ENCODE peak calls at places on chromosomes 4 and X, in ten cellular contexts. C is endothelial cell of umbilical vein, Y is ovary, Z is H1, P is uterus, Q is breast epithelium, T is tibial nerve, J is adrenal gland, K is prostate gland, G is sigmoid colon. X is an unnamed sample.

GRCh38 chrX:141903400-141904155 is at the start of gene MAGEC1:
- DNase-seq in C (no peak), Y (no peak), Z (no peak), P (no peak), Q (no peak), T (no peak), J (no peak), K (no peak), G (no peak), X (no peak)

GRCh38 chrX:105882581-105883275 is 60.4 kb downstream of the NRK start:
- DNase-seq in C (peak; percentile 27), Y (no peak), Z (no peak), P (no peak), Q (no peak), T (no peak), J (no peak), K (no peak), G (no peak), X (peak; percentile 7)

GRCh38 chrX:3549442-3549875 is 164.0 kb downstream of the PRKX start:
- DNase-seq in C (no peak), Y (no peak), Z (no peak), P (no peak), Q (no peak), T (no peak), J (peak; percentile 20), K (no peak), G (no peak), X (peak; percentile 18)

GRCh38 chr4:142095886-142096605 is 459.7 kb downstream of the IL15 start:
- DNase-seq in C (peak; percentile 94), Y (no peak), Z (no peak), P (peak; percentile 76), Q (peak; percentile 34), T (no peak), J (peak; percentile 75), K (peak; percentile 73), G (peak; percentile 75), X (no peak)

GRCh38 chr4:168221298-168221697 is 97.3 kb downstream of the DDX60 start:
- DNase-seq in C (peak; percentile 91), Y (no peak), Z (no peak), P (no peak), Q (no peak), T (no peak), J (no peak), K (no peak), G (no peak), X (peak; percentile 28)

GRCh38 chr4:39025552-39026085 is 6.6 kb downstream of the TMEM156 start:
- DNase-seq in C (peak; percentile 67), Y (no peak), Z (no peak), P (no peak), Q (no peak), T (no peak), J (no peak), K (no peak), G (no peak), X (no peak)

GRCh38 chr4:186726440-186727148 is 2.9 kb upstream of the FAT1 start:
- DNase-seq in C (peak; percentile 51), Y (peak; percentile 84), Z (peak; percentile 93), P (peak; percentile 45), Q (peak; percentile 70), T (peak; percentile 52), J (peak; percentile 30), K (peak; percentile 76), G (peak; percentile 87), X (peak; percentile 77)

GRCh38 chr4:6771229-6771671 is 11.3 kb upstream of the KIAA0232 start:
- DNase-seq in C (no peak), Y (no peak), Z (no peak), P (no peak), Q (peak; percentile 84), T (no peak), J (no peak), K (no peak), G (peak; percentile 52), X (no peak)

GRCh38 chr4:152700151-152700550 is 20.4 kb upstream of the TMEM154 start:
- DNase-seq in C (no peak), Y (no peak), Z (peak; percentile 54), P (no peak), Q (no peak), T (no peak), J (no peak), K (no peak), G (no peak), X (no peak)

GRCh38 chr4:87973283-87974169 is 2.0 kb upstream of the SPP1 start:
- DNase-seq in C (peak; percentile 78), Y (peak; percentile 37), Z (peak; percentile 75), P (peak; percentile 48), Q (peak; percentile 45), T (no peak), J (peak; percentile 68), K (no peak), G (no peak), X (peak; percentile 62)

GRCh38 chr4:107862658-107863057 is 37.9 kb downstream of the SGMS2 start:
- DNase-seq in C (peak; percentile 85), Y (no peak), Z (no peak), P (no peak), Q (peak; percentile 25), T (no peak), J (no peak), K (no peak), G (no peak), X (peak; percentile 18)

GRCh38 chr4:185039508-185040273 is 21.4 kb downstream of the HELT start:
- DNase-seq in C (peak; percentile 68), Y (peak; percentile 38), Z (peak; percentile 70), P (peak; percentile 55), Q (no peak), T (no peak), J (peak; percentile 57), K (peak; percentile 54), G (peak; percentile 71), X (peak; percentile 71)

GRCh38 chr4:128513664-128514484 is 226.3 kb upstream of the PGRMC2 start:
- DNase-seq in C (no peak), Y (no peak), Z (no peak), P (no peak), Q (no peak), T (no peak), J (no peak), K (no peak), G (no peak), X (no peak)

GRCh38 chr4:1293531-1293941 is 3.8 kb downstream of the MAEA start:
- DNase-seq in C (no peak), Y (no peak), Z (no peak), P (no peak), Q (no peak), T (no peak), J (no peak), K (no peak), G (no peak), X (no peak)

GRCh38 chr4:117768610-117769009 is 265.7 kb upstream of the NDST3 start:
- DNase-seq in C (no peak), Y (no peak), Z (no peak), P (no peak), Q (no peak), T (no peak), J (no peak), K (no peak), G (no peak), X (no peak)

GRCh38 chrX:26845051-26845450 is 618.1 kb downstream of the PPP4R3C start:
- DNase-seq in C (peak; percentile 75), Y (no peak), Z (no peak), P (no peak), Q (no peak), T (no peak), J (peak; percentile 14), K (no peak), G (no peak), X (no peak)

GRCh38 chr4:2489081-2489805 is 20.3 kb downstream of the RNF4 start:
- DNase-seq in C (no peak), Y (no peak), Z (no peak), P (no peak), Q (no peak), T (no peak), J (no peak), K (no peak), G (no peak), X (no peak)
- TF ChIP-seq POLR2A in C (no peak), Y (no peak), Z (no peak), P (no peak), Q (no peak), T (no peak), J (no peak), K (no peak), G (no peak), X (no peak)

DNA sequence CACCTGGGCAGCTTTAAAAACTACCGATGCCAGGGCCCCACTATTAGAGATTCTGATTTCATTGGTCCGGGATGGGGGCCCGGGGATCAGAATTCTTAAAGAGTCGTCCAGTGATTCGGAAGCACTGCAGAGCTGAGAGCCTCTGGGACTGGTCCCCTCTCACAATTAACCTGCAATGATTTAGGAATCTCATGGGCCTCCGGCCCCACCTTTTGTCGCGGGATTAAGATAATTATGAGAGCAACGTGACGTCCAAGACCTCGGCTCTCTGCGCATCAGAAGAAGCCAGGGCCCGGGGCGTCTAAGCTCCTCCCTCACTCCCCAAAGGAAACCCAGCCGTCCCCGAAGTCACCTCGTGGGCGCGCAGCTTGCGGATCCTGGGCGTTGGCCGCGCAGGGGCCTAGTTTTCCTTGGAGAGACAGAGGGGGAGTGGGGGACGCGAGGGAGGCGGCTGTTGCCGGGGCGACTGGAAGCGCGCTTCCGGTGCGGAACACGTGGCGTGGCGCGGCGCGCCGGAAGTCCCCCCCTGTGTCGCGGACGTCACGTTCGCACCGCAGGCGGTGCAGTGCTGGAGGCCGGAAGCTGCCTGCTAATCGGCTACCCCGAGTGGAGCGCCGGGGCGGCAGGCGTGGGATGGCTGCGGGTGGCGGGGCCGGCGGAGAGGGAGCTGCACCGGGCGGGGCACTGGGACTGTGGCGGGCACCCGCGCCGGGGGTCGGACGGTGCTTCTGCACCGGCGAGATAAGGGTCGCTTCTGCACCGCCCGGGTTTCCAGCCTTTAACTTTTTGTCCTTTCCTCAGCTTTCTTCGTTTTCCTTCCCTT is at the start of gene GEMIN8:
- DNase-seq in C (peak; percentile 73), Y (peak; percentile 93), Z (peak; percentile 85), P (peak; percentile 83), Q (peak; percentile 83), T (peak; percentile 54), J (peak; percentile 89), K (peak; percentile 74), G (peak; percentile 94), X (peak; percentile 92)
- H3K4me1 ChIP-seq in C (peaks cover 24% of the 10 kb centered on the region), Y (peaks cover 1% of the 10 kb centered on the region), Z (peaks cover 8% of the 10 kb centered on the region), P (no peaks in the 10 kb centered on the region), Q (no peaks in the 10 kb centered on the region), T (no peaks in the 10 kb centered on the region), J (peaks cover 21% of the 10 kb centered on the region), K (no peaks in the 10 kb centered on the region), G (no peaks in the 10 kb centered on the region), X (peaks cover 21% of the 10 kb centered on the region)

DNA sequence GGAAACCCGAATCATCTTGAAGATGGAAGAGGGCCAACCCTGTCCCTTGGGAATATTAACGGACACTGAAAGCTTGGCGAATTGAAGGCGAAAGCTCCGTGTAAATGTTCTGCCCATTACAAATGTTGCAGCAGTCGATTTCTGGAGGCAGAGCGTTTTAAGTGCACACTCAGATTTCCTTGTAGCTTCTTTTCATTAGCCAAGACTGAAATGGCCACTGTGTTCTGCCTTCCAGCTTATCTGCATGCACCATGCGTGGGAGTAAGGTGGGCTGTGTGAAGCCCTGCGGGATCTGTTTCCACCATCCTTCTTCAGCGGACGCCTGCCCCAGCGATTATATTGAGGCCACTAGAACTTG is 1.3 kb downstream of the SMIM20 start:
- DNase-seq in C (no peak), Y (peak; percentile 28), Z (no peak), P (peak; percentile 28), Q (no peak), T (no peak), J (no peak), K (no peak), G (no peak), X (no peak)
- H3K27ac ChIP-seq in C (no peak overlapping the region), Y (peak overlapping the region; percentile 82), Z (no peak overlapping the region), P (peak overlapping the region; percentile 87), Q (peak overlapping the region; percentile 91), T (peak overlapping the region; percentile 93), J (peak overlapping the region; percentile 89), K (no peak overlapping the region), G (no peak overlapping the region), X (peak overlapping the region; percentile 96)

GRCh38 chr4:3077796-3078195 is 3.3 kb downstream of the HTT start:
- DNase-seq in C (no peak), Y (no peak), Z (no peak), P (no peak), Q (no peak), T (no peak), J (no peak), K (no peak), G (no peak), X (no peak)
- TF ChIP-seq POLR2A in C (no peak), Y (no peak), Z (no peak), P (no peak), Q (no peak), T (no peak), J (no peak), K (no peak), G (no peak), X (no peak)